ENCODE peak calls at places on chromosomes 16 and 17, in eight cellular contexts. J is activated CD8-positive, alpha-beta T cell treated with anti-CD3 and anti-CD28 coated beads for 36 hours; N is small intestine; G is left ventricle myocardium inferior; M is iPS-NIHi11; E is HT-29; B is GOT3; D is GM23338. C is an unnamed sample.

GRCh38 chr16:80852261-80852872 is 48.0 kb upstream of the CDYL2 start:
- DNase-seq in J (peak; percentile 41), N (peak; percentile 43), G (no peak), M (peak; percentile 44), E (peak; percentile 61), B (no peak), D (peak; percentile 78), C (no peak)

GRCh38 chr17:43468746-43469544 is 14.8 kb upstream of the DHX8 start:
- DNase-seq in J (no peak), N (no peak), G (no peak), M (no peak), E (no peak), B (no peak), D (no peak), C (no peak)

GRCh38 chr17:27928546-27928945 is 35.4 kb upstream of the LYRM9 start:
- DNase-seq in J (no peak), N (no peak), G (no peak), M (no peak), E (no peak), B (no peak), D (no peak), C (no peak)

GRCh38 chr17:79627184-79627765 is 16.4 kb upstream of the RBFOX3 start:
- DNase-seq in J (no peak), N (no peak), G (no peak), M (peak; percentile 7), E (no peak), B (no peak), D (no peak), C (no peak)

GRCh38 chr16:12090162-12090552 is 113.6 kb downstream of the SNX29 start:
- DNase-seq in J (no peak), N (no peak), G (no peak), M (peak; percentile 46), E (no peak), B (no peak), D (peak; percentile 55), C (no peak)

GRCh38 chr17:42509916-42510315 is 26.1 kb upstream of the NAGLU start:
- DNase-seq in J (no peak), N (no peak), G (no peak), M (no peak), E (no peak), B (no peak), D (no peak), C (no peak)

GRCh38 chr16:86516618-86517003 is 6.3 kb downstream of the FOXF1 start:
- DNase-seq in J (no peak), N (no peak), G (no peak), M (no peak), E (no peak), B (no peak), D (no peak), C (no peak)

GRCh38 chr17:40290629-40291296 is 3.1 kb downstream of the CDC6 start:
- DNase-seq in J (peak; percentile 68), N (peak; percentile 75), G (no peak), M (no peak), E (peak; percentile 81), B (no peak), D (peak; percentile 78), C (no peak)

C was measured in central memory CD8-positive, alpha-beta T cell.